ENCODE peak calls at places on chromosome 11, in four cellular contexts. One of them, this sample, is unnamed.

GRCh38 chr11:75275581-75275980 is 35.0 kb downstream of the TPBGL start:
- DNase-seq in GM23338: peak; percentile 62
- DNase-seq in neural progenitor cell: no peak
- DNase-seq in colonic mucosa: peak; percentile 50
- DNase-seq in this sample: peak; percentile 51

GRCh38 chr11:121393855-121394254 is 58.3 kb upstream of the SORL1 start:
- DNase-seq in GM23338: no peak
- DNase-seq in colonic mucosa: no peak
- DNase-seq in neural progenitor cell: no peak
- DNase-seq in this sample: no peak

GRCh38 chr11:12761029-12761428 is 86.8 kb downstream of the TEAD1 start:
- DNase-seq in GM23338: no peak
- DNase-seq in colonic mucosa: no peak
- DNase-seq in neural progenitor cell: no peak
- DNase-seq in this sample: no peak

GRCh38 chr11:47587733-47588326 is 1.4 kb downstream of the FAM180B start:
- DNase-seq in colonic mucosa: peak; percentile 36
- DNase-seq in neural progenitor cell: no peak
- DNase-seq in GM23338: no peak
- DNase-seq in this sample: peak; percentile 42

GRCh38 chr11:77174559-77174958 is 46.5 kb downstream of the MYO7A start:
- DNase-seq in GM23338: no peak
- DNase-seq in neural progenitor cell: no peak
- DNase-seq in colonic mucosa: no peak
- DNase-seq in this sample: peak; percentile 24

GRCh38 chr11:134436781-134437180 is 24.7 kb upstream of the B3GAT1 start:
- DNase-seq in GM23338: no peak
- DNase-seq in neural progenitor cell: no peak
- DNase-seq in colonic mucosa: no peak
- DNase-seq in this sample: no peak

GRCh38 chr11:67503119-67504022 is 1.8 kb downstream of the PITPNM1 start:
- DNase-seq in colonic mucosa: no peak
- DNase-seq in GM23338: no peak
- DNase-seq in neural progenitor cell: peak; percentile 62
- DNase-seq in this sample: peak; percentile 60

GRCh38 chr11:117818036-117818858 is 6.3 kb downstream of the FXYD2 start:
- DNase-seq in neural progenitor cell: no peak
- DNase-seq in GM23338: no peak
- DNase-seq in colonic mucosa: no peak
- DNase-seq in this sample: no peak

GRCh38 chr11:102220728-102221467 is 96.4 kb upstream of the BIRC3 start:
- DNase-seq in colonic mucosa: no peak
- DNase-seq in neural progenitor cell: no peak
- DNase-seq in GM23338: no peak
- DNase-seq in this sample: no peak

GRCh38 chr11:75133976-75134375 is 16.9 kb upstream of the SLCO2B1 start:
- DNase-seq in colonic mucosa: no peak
- DNase-seq in GM23338: peak; percentile 36
- DNase-seq in neural progenitor cell: peak; percentile 56
- DNase-seq in this sample: no peak

GRCh38 chr11:12546660-12547059 is 127.6 kb upstream of the TEAD1 start:
- DNase-seq in colonic mucosa: peak; percentile 3
- DNase-seq in GM23338: no peak
- DNase-seq in neural progenitor cell: no peak
- DNase-seq in this sample: no peak

GRCh38 chr11:40130427-40130826 is 1329.0 kb downstream of the LRRC4C start:
- DNase-seq in neural progenitor cell: peak; percentile 72
- DNase-seq in GM23338: peak; percentile 42
- DNase-seq in colonic mucosa: no peak
- DNase-seq in this sample: no peak

GRCh38 chr11:87072787-87073186 is 35.1 kb downstream of the TMEM135 start:
- DNase-seq in GM23338: no peak
- DNase-seq in neural progenitor cell: no peak
- DNase-seq in colonic mucosa: no peak
- DNase-seq in this sample: no peak

GRCh38 chr11:114705280-114706024 is 27.1 kb downstream of the NXPE2 start:
- DNase-seq in neural progenitor cell: no peak
- DNase-seq in colonic mucosa: no peak
- DNase-seq in GM23338: no peak
- DNase-seq in this sample: peak; percentile 49

GRCh38 chr11:113247231-113247630 is 67.2 kb upstream of the TTC12 start:
- DNase-seq in colonic mucosa: no peak
- DNase-seq in GM23338: peak; percentile 31
- DNase-seq in neural progenitor cell: peak; percentile 39
- DNase-seq in this sample: no peak

GRCh38 chr11:64583296-64584262 is 7.4 kb upstream of the SLC22A12 start:
- DNase-seq in GM23338: no peak
- DNase-seq in colonic mucosa: no peak
- DNase-seq in neural progenitor cell: no peak
- DNase-seq in this sample: peak; percentile 27

GRCh38 chr11:74988541-74989268 is at the start of gene NEU3:
- DNase-seq in neural progenitor cell: peak; percentile 85
- DNase-seq in colonic mucosa: peak; percentile 87
- DNase-seq in GM23338: peak; percentile 90
- DNase-seq in this sample: peak; percentile 90

GRCh38 chr11:32895471-32895870 is 2.9 kb downstream of the QSER1 start:
- DNase-seq in GM23338: no peak
- DNase-seq in colonic mucosa: no peak
- DNase-seq in neural progenitor cell: no peak
- DNase-seq in this sample: no peak

GRCh38 chr11:120061036-120061760 is 76.7 kb downstream of the TRIM29 start:
- DNase-seq in colonic mucosa: no peak
- DNase-seq in neural progenitor cell: peak; percentile 28
- DNase-seq in GM23338: no peak
- DNase-seq in this sample: no peak

GRCh38 chr11:119720311-119720710 is 8.7 kb downstream of the NECTIN1 start:
- DNase-seq in colonic mucosa: no peak
- DNase-seq in GM23338: no peak
- DNase-seq in neural progenitor cell: no peak
- DNase-seq in this sample: no peak

DNA sequence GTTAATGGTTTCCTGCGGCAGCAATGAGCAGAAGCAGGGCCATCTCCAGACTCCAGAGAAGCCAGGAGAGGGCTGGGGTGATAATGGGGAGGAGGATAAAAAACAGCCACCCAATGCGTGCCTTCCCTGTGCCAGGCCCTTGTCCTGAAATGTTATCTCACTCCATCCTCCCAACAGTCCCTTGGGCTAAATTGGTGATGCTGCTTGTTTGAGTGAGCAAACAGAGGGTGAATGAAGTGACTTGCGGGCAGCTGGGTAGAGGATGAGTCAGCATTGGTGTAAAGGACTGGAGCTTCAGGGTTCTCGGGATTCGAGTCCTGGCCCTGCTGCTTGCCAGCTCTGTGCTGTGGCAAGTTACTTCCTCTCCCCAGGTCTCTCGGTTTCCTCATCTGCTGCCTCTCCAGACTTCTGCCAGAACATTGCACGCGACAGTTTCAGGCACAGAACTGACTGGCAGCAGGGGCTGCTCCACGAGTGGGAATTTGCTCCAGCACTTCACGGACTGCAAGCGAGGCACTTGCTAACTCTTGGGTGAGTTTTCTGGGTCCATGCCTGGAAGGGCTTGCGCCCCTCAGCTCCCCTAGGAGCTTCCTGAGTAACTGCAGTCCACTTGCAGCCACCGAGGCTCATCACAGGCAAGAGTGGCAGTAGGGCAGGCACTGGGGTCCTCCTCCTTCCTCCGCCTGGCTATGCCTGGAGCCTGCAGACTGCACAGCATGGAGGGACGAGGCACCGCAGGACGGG is at the start of gene P2RY6:
- DNase-seq in GM23338: peak; percentile 28
- DNase-seq in colonic mucosa: no peak
- DNase-seq in neural progenitor cell: no peak
- DNase-seq in this sample: no peak
- TF ChIP-seq CTCF in GM23338: no peak
- TF ChIP-seq CTCF in colonic mucosa: no peak
- TF ChIP-seq CTCF in neural progenitor cell: no peak
- TF ChIP-seq CTCF in this sample: no peak

GRCh38 chr11:96713301-96713700 is 323.5 kb downstream of the JRKL start:
- DNase-seq in colonic mucosa: no peak
- DNase-seq in neural progenitor cell: no peak
- DNase-seq in GM23338: no peak
- DNase-seq in this sample: no peak

GRCh38 chr11:96715208-96715607 is 325.4 kb downstream of the JRKL start:
- DNase-seq in GM23338: no peak
- DNase-seq in colonic mucosa: no peak
- DNase-seq in neural progenitor cell: no peak
- DNase-seq in this sample: no peak

GRCh38 chr11:96714689-96715088 is 324.9 kb downstream of the JRKL start:
- DNase-seq in GM23338: no peak
- DNase-seq in neural progenitor cell: no peak
- DNase-seq in colonic mucosa: no peak
- DNase-seq in this sample: no peak
- H3K4me3 ChIP-seq in GM23338: no peak overlapping the region
- H3K4me3 ChIP-seq in neural progenitor cell: no peak overlapping the region
- H3K4me3 ChIP-seq in colonic mucosa: no peak overlapping the region
- H3K4me3 ChIP-seq in this sample: no peak overlapping the region

DNA sequence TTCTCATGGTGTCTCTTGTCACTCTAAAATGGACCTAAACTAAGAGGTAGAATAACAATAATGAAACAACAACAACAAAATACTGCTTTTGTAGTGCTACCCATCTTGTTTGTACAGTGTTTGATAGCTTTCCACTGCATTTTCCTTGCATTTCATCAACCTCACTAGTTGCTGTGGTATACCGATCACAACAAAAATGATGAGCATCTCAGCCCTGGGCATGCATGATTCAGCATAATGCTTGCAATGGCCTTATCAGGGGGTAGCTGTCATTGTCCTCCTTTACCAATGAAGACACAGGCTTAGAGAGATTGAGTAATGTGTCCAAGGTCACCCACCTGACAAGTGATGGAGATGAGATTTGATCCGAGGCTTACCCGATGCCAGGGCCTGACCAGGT is 682.5 kb downstream of the NTM start:
- DNase-seq in GM23338: no peak
- DNase-seq in neural progenitor cell: no peak
- DNase-seq in colonic mucosa: no peak
- DNase-seq in this sample: no peak
- H3K4me1 ChIP-seq in GM23338: peaks cover 19% of the 10 kb centered on the region
- H3K4me1 ChIP-seq in neural progenitor cell: peaks cover 20% of the 10 kb centered on the region
- H3K4me1 ChIP-seq in colonic mucosa: no peaks in the 10 kb centered on the region
- H3K4me1 ChIP-seq in this sample: no peaks in the 10 kb centered on the region

GRCh38 chr11:82191690-82192089 is 542.0 kb downstream of the FAM181B start:
- DNase-seq in colonic mucosa: no peak
- DNase-seq in neural progenitor cell: no peak
- DNase-seq in GM23338: no peak
- DNase-seq in this sample: no peak

GRCh38 chr11:82183346-82183745 is 550.3 kb downstream of the FAM181B start:
- DNase-seq in colonic mucosa: no peak
- DNase-seq in neural progenitor cell: no peak
- DNase-seq in GM23338: no peak
- DNase-seq in this sample: no peak

DNA sequence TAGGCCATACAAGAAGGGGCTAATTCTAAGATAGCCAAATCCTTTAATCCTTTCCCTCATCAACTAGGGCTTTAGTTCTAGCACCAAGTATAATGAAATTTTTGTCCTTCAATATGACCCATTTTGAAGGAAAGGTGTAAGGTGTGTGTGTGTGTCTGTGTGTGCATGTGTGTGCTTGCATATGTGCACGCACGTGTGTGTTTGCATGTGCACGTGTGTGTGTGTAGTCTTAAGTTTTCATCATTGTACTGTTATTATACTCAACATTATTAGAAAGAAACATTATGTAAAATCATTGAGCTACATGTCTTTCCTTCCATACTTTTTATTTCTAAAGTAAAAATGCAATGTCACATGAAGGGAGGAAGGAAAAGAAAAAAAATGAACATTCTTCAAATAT is 547.7 kb downstream of the FAM181B start:
- DNase-seq in colonic mucosa: no peak
- DNase-seq in GM23338: no peak
- DNase-seq in neural progenitor cell: no peak
- DNase-seq in this sample: no peak
- TF ChIP-seq CTCF in colonic mucosa: no peak
- TF ChIP-seq CTCF in GM23338: no peak
- TF ChIP-seq CTCF in neural progenitor cell: no peak
- TF ChIP-seq CTCF in this sample: no peak

GRCh38 chr11:57597461-57597892 is at the start of gene SERPING1:
- DNase-seq in neural progenitor cell: no peak
- DNase-seq in colonic mucosa: peak; percentile 48
- DNase-seq in GM23338: peak; percentile 66
- DNase-seq in this sample: peak; percentile 36

GRCh38 chr11:57598831-57599155 is 1.3 kb downstream of the SERPING1 start:
- DNase-seq in neural progenitor cell: no peak
- DNase-seq in colonic mucosa: no peak
- DNase-seq in GM23338: no peak
- DNase-seq in this sample: no peak

GRCh38 chr11:57601297-57601696 is 3.8 kb downstream of the SERPING1 start:
- DNase-seq in colonic mucosa: no peak
- DNase-seq in neural progenitor cell: peak; percentile 34
- DNase-seq in GM23338: no peak
- DNase-seq in this sample: no peak

GRCh38 chr11:57597971-57598830 is 716 bp downstream of the SERPING1 start:
- DNase-seq in colonic mucosa: peak; percentile 60
- DNase-seq in neural progenitor cell: peak; percentile 98
- DNase-seq in GM23338: peak; percentile 96
- DNase-seq in this sample: peak; percentile 71

GRCh38 chr11:57599381-57599780 is 1.9 kb downstream of the SERPING1 start:
- DNase-seq in colonic mucosa: no peak
- DNase-seq in GM23338: no peak
- DNase-seq in neural progenitor cell: no peak
- DNase-seq in this sample: no peak
- H3K4me3 ChIP-seq in colonic mucosa: no peak overlapping the region
- H3K4me3 ChIP-seq in GM23338: peak overlapping the region; percentile 64
- H3K4me3 ChIP-seq in neural progenitor cell: peak overlapping the region; percentile 56
- H3K4me3 ChIP-seq in this sample: no peak overlapping the region

GRCh38 chr11:69429716-69430491 is 51.6 kb upstream of the LINC01488 start:
- DNase-seq in colonic mucosa: no peak
- DNase-seq in GM23338: no peak
- DNase-seq in neural progenitor cell: no peak
- DNase-seq in this sample: no peak

GRCh38 chr11:69431136-69431535 is 50.3 kb upstream of the LINC01488 start:
- DNase-seq in colonic mucosa: no peak
- DNase-seq in neural progenitor cell: no peak
- DNase-seq in GM23338: no peak
- DNase-seq in this sample: no peak

GRCh38 chr11:69427906-69428880 is 53.3 kb upstream of the LINC01488 start:
- DNase-seq in colonic mucosa: no peak
- DNase-seq in GM23338: no peak
- DNase-seq in neural progenitor cell: no peak
- DNase-seq in this sample: no peak

GRCh38 chr11:69431893-69432738 is 49.3 kb upstream of the LINC01488 start:
- DNase-seq in neural progenitor cell: no peak
- DNase-seq in GM23338: no peak
- DNase-seq in colonic mucosa: no peak
- DNase-seq in this sample: no peak

DNA sequence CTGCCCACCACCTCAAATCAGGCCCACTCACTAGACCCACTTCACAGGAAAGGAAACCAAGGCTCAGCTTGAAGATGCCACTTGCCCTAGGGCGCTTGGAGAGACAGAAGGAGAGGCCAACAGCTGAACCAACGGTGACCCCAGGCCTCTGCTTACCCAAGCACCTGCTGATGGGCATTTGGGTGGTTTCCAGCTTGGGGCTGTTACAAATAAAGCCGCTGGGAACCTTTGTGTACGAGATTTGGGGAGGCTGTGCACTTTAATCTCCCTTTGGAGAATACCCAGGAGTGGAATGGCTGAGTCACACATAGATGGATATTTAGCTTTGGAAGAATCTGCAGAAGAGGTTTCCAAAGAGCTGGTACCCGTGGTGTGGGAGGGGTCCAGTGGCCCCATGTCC is 50.9 kb upstream of the LINC01488 start:
- DNase-seq in colonic mucosa: no peak
- DNase-seq in neural progenitor cell: no peak
- DNase-seq in GM23338: no peak
- DNase-seq in this sample: no peak
- H3K4me1 ChIP-seq in colonic mucosa: no peaks in the 10 kb centered on the region
- H3K4me1 ChIP-seq in neural progenitor cell: peaks cover 26% of the 10 kb centered on the region
- H3K4me1 ChIP-seq in GM23338: peaks cover 7% of the 10 kb centered on the region
- H3K4me1 ChIP-seq in this sample: no peaks in the 10 kb centered on the region

This sample was measured in mucosa of descending colon.